ENCODE peak calls at places on chromosomes 3 and 15, in six cellular contexts. Q is GM23248, B is GM12878, N is neural progenitor cell, F is fibroblast of lung, O is hepatocyte. T is an unnamed sample.

GRCh38 chr3:99248913-99249312 is 347.4 kb upstream of the DCBLD2 start:
- DNase-seq in B (no peak), Q (peak; percentile 33), O (no peak), F (peak; percentile 51), N (no peak), T (no peak)

GRCh38 chr3:89946863-89947262 is 839.4 kb downstream of the EPHA3 start:
- DNase-seq in N (no peak), O (no peak), F (no peak), B (no peak), Q (no peak), T (no peak)

GRCh38 chr3:96488708-96489107 is 325.7 kb upstream of the EPHA6 start:
- DNase-seq in Q (no peak), F (no peak), O (no peak), N (no peak), B (no peak), T (no peak)

GRCh38 chr15:22873204-22873701 is 34.8 kb downstream of the NIPA2 start:
- DNase-seq in O (peak; percentile 42), B (no peak), Q (peak; percentile 56), F (peak; percentile 65), N (peak; percentile 55), T (no peak)

GRCh38 chr15:62999923-63000484 is 42.5 kb upstream of the TPM1 start:
- DNase-seq in F (no peak), B (no peak), O (no peak), Q (no peak), N (peak; percentile 81), T (no peak)

GRCh38 chr3:131616719-131617118 is 113.9 kb upstream of the MRPL3 start:
- DNase-seq in B (no peak), F (no peak), Q (no peak), N (no peak), O (no peak), T (no peak)

GRCh38 chr3:123768480-123769359 is 115.4 kb downstream of the MYLK start:
- DNase-seq in Q (peak; percentile 39), O (no peak), F (no peak), B (no peak), N (no peak), T (no peak)

GRCh38 chr3:17070560-17070959 is 185.8 kb downstream of the PLCL2 start:
- DNase-seq in O (no peak), Q (peak; percentile 29), F (peak; percentile 69), B (no peak), N (peak; percentile 31), T (no peak)

GRCh38 chr3:134796313-134797079 is 1.4 kb downstream of the EPHB1 start:
- DNase-seq in Q (peak; percentile 50), F (peak; percentile 3), O (peak; percentile 26), N (peak; percentile 81), B (no peak), T (no peak)

GRCh38 chr3:33629219-33629618 is 88.8 kb downstream of the CLASP2 start:
- DNase-seq in Q (no peak), N (no peak), F (no peak), B (no peak), O (no peak), T (no peak)

GRCh38 chr15:96300808-96301207 is 29.7 kb upstream of the NR2F2 start:
- DNase-seq in B (no peak), N (no peak), F (no peak), O (no peak), Q (no peak), T (no peak)

GRCh38 chr3:141625506-141625905 is 112.6 kb upstream of the RNF7 start:
- DNase-seq in F (peak; percentile 30), O (no peak), N (no peak), Q (peak; percentile 65), B (no peak), T (no peak)

GRCh38 chr15:69557340-69558137 is 104.9 kb downstream of the RPLP1 start:
- DNase-seq in O (peak; percentile 86), N (peak; percentile 69), F (peak; percentile 94), Q (peak; percentile 97), B (no peak), T (no peak)

GRCh38 chr3:155158361-155159037 is 78.4 kb downstream of the MME start:
- DNase-seq in F (peak; percentile 78), B (no peak), Q (no peak), O (no peak), N (no peak), T (no peak)

GRCh38 chr3:140545756-140546155 is 132.1 kb upstream of the TRIM42 start:
- DNase-seq in N (no peak), B (no peak), Q (no peak), F (no peak), O (no peak), T (no peak)

GRCh38 chr3:156787926-156788663 is 38.1 kb upstream of the LEKR1 start:
- DNase-seq in B (no peak), N (no peak), O (peak; percentile 22), F (peak; percentile 85), Q (peak; percentile 97), T (peak; percentile 74)

GRCh38 chr3:106161236-106161635 is 292.4 kb upstream of the CBLB start:
- DNase-seq in O (no peak), F (no peak), Q (no peak), N (no peak), B (no peak), T (no peak)

GRCh38 chr15:90530250-90531051 is 728 bp downstream of the CRTC3 start:
- DNase-seq in Q (peak; percentile 70), N (peak; percentile 55), F (peak; percentile 34), O (peak; percentile 68), B (no peak), T (no peak)
- TF ChIP-seq EZH2 in Q (no peak), N (peak; percentile 76), F (no peak), O (no peak), B (no peak), T (no peak)

GRCh38 chr3:37752661-37753055 is 109.0 kb upstream of the CTDSPL start:
- DNase-seq in Q (no peak), F (no peak), N (no peak), B (no peak), O (no peak), T (no peak)
- H3K9me3 ChIP-seq in Q (no peaks in the 10 kb centered on the region), F (no peaks in the 10 kb centered on the region), N (no peaks in the 10 kb centered on the region), B (no peaks in the 10 kb centered on the region), O (no peaks in the 10 kb centered on the region), T (no peaks in the 10 kb centered on the region)

GRCh38 chr3:160227389-160227788 is 2.2 kb downstream of the C3orf80 start:
- DNase-seq in F (no peak), N (no peak), B (no peak), Q (no peak), O (no peak), T (no peak)

GRCh38 chr3:160226740-160227048 is 1.5 kb downstream of the C3orf80 start:
- DNase-seq in B (no peak), O (no peak), N (no peak), F (no peak), Q (no peak), T (no peak)

GRCh38 chr3:160225181-160226025 is at the start of gene C3orf80:
- DNase-seq in O (peak; percentile 69), F (peak; percentile 21), N (peak; percentile 85), Q (peak; percentile 81), B (no peak), T (no peak)

GRCh38 chr3:160224811-160225180 is 426 bp upstream of the C3orf80 start:
- DNase-seq in Q (no peak), F (no peak), N (no peak), O (no peak), B (no peak), T (no peak)

DNA sequence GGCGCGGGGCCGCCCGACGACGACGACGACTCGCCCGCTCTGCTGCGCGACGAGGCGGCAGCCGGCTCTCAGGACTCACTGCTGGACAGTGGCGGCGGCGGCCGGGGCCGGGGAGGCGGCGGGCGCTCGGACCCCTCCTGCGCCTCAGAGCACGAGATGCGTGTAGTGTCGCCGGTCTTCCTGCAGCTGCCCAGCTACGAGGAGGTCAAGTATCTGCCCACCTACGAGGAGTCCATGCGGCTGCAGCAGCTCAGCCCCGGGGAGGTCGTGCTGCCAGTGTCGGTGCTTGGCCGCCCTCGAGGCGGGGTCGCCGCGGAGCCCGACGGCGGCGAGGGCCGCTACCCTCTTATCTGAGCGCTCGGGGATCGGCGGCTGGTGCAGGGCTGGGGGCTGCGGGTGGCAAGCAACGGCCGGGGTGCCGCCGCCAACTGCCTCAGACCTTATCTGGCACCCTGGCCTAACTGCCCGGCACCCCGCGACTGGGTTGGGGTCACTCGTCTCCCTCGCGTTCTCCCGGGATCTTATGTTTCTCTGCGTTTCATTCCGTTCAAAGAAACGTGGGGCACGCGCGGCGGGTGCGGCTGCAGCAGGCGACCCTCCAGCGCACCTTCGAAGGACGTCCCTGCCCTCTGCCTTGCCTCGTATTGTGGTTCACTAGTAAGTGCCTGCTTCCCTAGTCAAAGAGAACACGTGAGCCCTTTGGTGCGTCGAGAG is 961 bp downstream of the C3orf80 start:
- DNase-seq in N (peak; percentile 74), B (no peak), F (no peak), Q (peak; percentile 25), O (peak; percentile 34), T (no peak)
- TF ChIP-seq EZH2 in N (peak; percentile 88), B (no peak), F (peak; percentile 96), Q (peak; percentile 34), O (peak; percentile 66), T (no peak)

GRCh38 chr15:43360821-43361220 is 10.0 kb downstream of the ZSCAN29 start:
- DNase-seq in N (no peak), O (no peak), Q (no peak), B (no peak), F (no peak), T (no peak)

GRCh38 chr15:43361313-43361903 is 9.4 kb downstream of the ZSCAN29 start:
- DNase-seq in F (peak; percentile 23), O (no peak), B (no peak), N (no peak), Q (peak; percentile 19), T (no peak)
- H3K9me3 ChIP-seq in F (peaks cover 5% of the 10 kb centered on the region), O (peaks cover 28% of the 10 kb centered on the region), B (peaks cover 39% of the 10 kb centered on the region), N (peaks cover 26% of the 10 kb centered on the region), Q (peaks cover 5% of the 10 kb centered on the region), T (peaks cover 24% of the 10 kb centered on the region)

GRCh38 chr3:137771401-137772230 is 7.5 kb downstream of the SOX14 start:
- DNase-seq in Q (no peak), N (peak; percentile 69), B (no peak), F (no peak), O (no peak), T (no peak)
- TF ChIP-seq EZH2 in Q (peak; percentile 99), N (peak; percentile 90), B (no peak), F (peak; percentile 80), O (peak; percentile 99), T (peak; percentile 98)

DNA sequence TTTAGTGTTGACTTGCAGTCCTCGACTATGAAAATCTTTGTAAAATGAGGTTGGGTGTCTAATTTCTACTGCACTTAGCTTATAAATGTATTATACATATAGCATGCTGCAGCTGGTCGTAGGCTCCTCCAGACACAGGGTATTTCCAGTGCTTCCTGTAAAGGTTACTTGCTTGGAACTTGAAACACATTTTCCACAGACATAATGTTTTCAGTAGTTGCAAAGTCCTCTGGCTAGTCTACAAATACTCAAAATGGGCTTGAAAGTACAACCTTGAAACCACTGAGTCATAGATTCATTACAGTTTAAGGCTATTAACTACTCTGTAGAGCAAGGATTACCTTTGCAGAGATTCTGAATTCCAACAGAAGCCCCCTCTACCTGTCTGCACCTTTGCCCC is 464.1 kb downstream of the RAP2B start:
- DNase-seq in F (no peak), Q (no peak), O (no peak), B (no peak), N (no peak), T (no peak)
- H3K9me3 ChIP-seq in F (no peaks in the 10 kb centered on the region), Q (no peaks in the 10 kb centered on the region), O (no peaks in the 10 kb centered on the region), B (no peaks in the 10 kb centered on the region), N (no peaks in the 10 kb centered on the region), T (no peaks in the 10 kb centered on the region)

GRCh38 chr3:170907519-170908234 is 760 bp downstream of the EIF5A2 start:
- DNase-seq in F (peak; percentile 39), Q (peak; percentile 47), N (peak; percentile 21), B (no peak), O (peak; percentile 11), T (no peak)
- TF ChIP-seq EZH2 in F (no peak), Q (no peak), N (peak; percentile 35), B (no peak), O (no peak), T (no peak)

GRCh38 chr15:20348291-20348899 is 193.2 kb downstream of the GOLGA6L6 start:
- DNase-seq in B (no peak), N (no peak), Q (no peak), F (no peak), O (peak; percentile 19), T (no peak)
- H3K9me3 ChIP-seq in B (no peaks in the 10 kb centered on the region), N (peaks cover 74% of the 10 kb centered on the region), Q (no peaks in the 10 kb centered on the region), F (peaks cover 23% of the 10 kb centered on the region), O (peaks cover 65% of the 10 kb centered on the region), T (no peaks in the 10 kb centered on the region)

T was measured in SK-N-MC.